ENCODE peak calls at places on chromosome X, in nine cellular contexts. One of them, this sample, is unnamed.

GRCh38 chrX:12672362-12673106 is 118.7 kb upstream of the PRPS2 start:
- DNase-seq in MV-4-11: no peak
- DNase-seq in choroid plexus epithelial cell: no peak
- DNase-seq in tibial artery: no peak
- DNase-seq in A549: no peak
- DNase-seq in heart left ventricle: no peak
- DNase-seq in NCI-H774: no peak
- DNase-seq in PC-3: no peak
- DNase-seq in substantia nigra: no peak
- DNase-seq in this sample: no peak

GRCh38 chrX:129957241-129958099 is 25.0 kb upstream of the BCORL1 start:
- DNase-seq in MV-4-11: peak; percentile 79
- DNase-seq in choroid plexus epithelial cell: peak; percentile 40
- DNase-seq in tibial artery: peak; percentile 38
- DNase-seq in A549: peak; percentile 73
- DNase-seq in heart left ventricle: peak; percentile 80
- DNase-seq in NCI-H774: peak; percentile 54
- DNase-seq in PC-3: peak; percentile 11
- DNase-seq in substantia nigra: peak; percentile 19
- DNase-seq in this sample: no peak

GRCh38 chrX:136909706-136910564 is 29.4 kb upstream of the RBMX start:
- DNase-seq in MV-4-11: peak; percentile 97
- DNase-seq in choroid plexus epithelial cell: peak; percentile 96
- DNase-seq in tibial artery: peak; percentile 92
- DNase-seq in A549: peak; percentile 92
- DNase-seq in heart left ventricle: peak; percentile 81
- DNase-seq in NCI-H774: peak; percentile 82
- DNase-seq in PC-3: peak; percentile 83
- DNase-seq in substantia nigra: peak; percentile 59
- DNase-seq in this sample: peak; percentile 30

GRCh38 chrX:13149702-13150101 is 105.3 kb upstream of the FAM9C start:
- DNase-seq in MV-4-11: no peak
- DNase-seq in choroid plexus epithelial cell: no peak
- DNase-seq in tibial artery: no peak
- DNase-seq in A549: no peak
- DNase-seq in heart left ventricle: no peak
- DNase-seq in NCI-H774: no peak
- DNase-seq in PC-3: no peak
- DNase-seq in substantia nigra: no peak
- DNase-seq in this sample: no peak

GRCh38 chrX:68833855-68834331 is 5.1 kb downstream of the EFNB1 start:
- DNase-seq in MV-4-11: no peak
- DNase-seq in choroid plexus epithelial cell: no peak
- DNase-seq in tibial artery: no peak
- DNase-seq in A549: no peak
- DNase-seq in heart left ventricle: peak; percentile 11
- DNase-seq in NCI-H774: no peak
- DNase-seq in PC-3: peak; percentile 52
- DNase-seq in substantia nigra: no peak
- DNase-seq in this sample: no peak

GRCh38 chrX:109347618-109348017 is 134.3 kb downstream of the GUCY2F start:
- DNase-seq in MV-4-11: peak; percentile 71
- DNase-seq in choroid plexus epithelial cell: peak; percentile 91
- DNase-seq in tibial artery: no peak
- DNase-seq in A549: no peak
- DNase-seq in heart left ventricle: no peak
- DNase-seq in NCI-H774: no peak
- DNase-seq in PC-3: no peak
- DNase-seq in substantia nigra: no peak
- DNase-seq in this sample: no peak

GRCh38 chrX:139945075-139945474 is 12.2 kb upstream of the ATP11C start:
- DNase-seq in MV-4-11: no peak
- DNase-seq in choroid plexus epithelial cell: no peak
- DNase-seq in tibial artery: no peak
- DNase-seq in A549: no peak
- DNase-seq in heart left ventricle: no peak
- DNase-seq in NCI-H774: no peak
- DNase-seq in PC-3: no peak
- DNase-seq in substantia nigra: no peak
- DNase-seq in this sample: no peak

GRCh38 chrX:41050359-41050758 is 34.9 kb upstream of the USP9X start:
- DNase-seq in MV-4-11: no peak
- DNase-seq in choroid plexus epithelial cell: no peak
- DNase-seq in tibial artery: no peak
- DNase-seq in A549: no peak
- DNase-seq in heart left ventricle: no peak
- DNase-seq in NCI-H774: no peak
- DNase-seq in PC-3: no peak
- DNase-seq in substantia nigra: no peak
- DNase-seq in this sample: no peak

GRCh38 chrX:18422886-18423285 is 2.5 kb upstream of the CDKL5 start:
- DNase-seq in MV-4-11: no peak
- DNase-seq in choroid plexus epithelial cell: peak; percentile 23
- DNase-seq in tibial artery: no peak
- DNase-seq in A549: no peak
- DNase-seq in heart left ventricle: no peak
- DNase-seq in NCI-H774: no peak
- DNase-seq in PC-3: no peak
- DNase-seq in substantia nigra: no peak
- DNase-seq in this sample: no peak

GRCh38 chrX:108270739-108271396 is 167.4 kb downstream of the COL4A6 start:
- DNase-seq in MV-4-11: peak; percentile 37
- DNase-seq in choroid plexus epithelial cell: peak; percentile 14
- DNase-seq in tibial artery: no peak
- DNase-seq in A549: no peak
- DNase-seq in heart left ventricle: no peak
- DNase-seq in NCI-H774: no peak
- DNase-seq in PC-3: no peak
- DNase-seq in substantia nigra: no peak
- DNase-seq in this sample: no peak

GRCh38 chrX:77597090-77597489 is 149.9 kb downstream of the FGF16 start:
- DNase-seq in MV-4-11: no peak
- DNase-seq in choroid plexus epithelial cell: peak; percentile 59
- DNase-seq in tibial artery: no peak
- DNase-seq in A549: peak; percentile 16
- DNase-seq in heart left ventricle: no peak
- DNase-seq in NCI-H774: no peak
- DNase-seq in PC-3: peak; percentile 43
- DNase-seq in substantia nigra: no peak
- DNase-seq in this sample: no peak

GRCh38 chrX:154596290-154596929 is 11.5 kb downstream of the CTAG1A start:
- DNase-seq in MV-4-11: peak; percentile 74
- DNase-seq in choroid plexus epithelial cell: peak; percentile 55
- DNase-seq in tibial artery: no peak
- DNase-seq in A549: no peak
- DNase-seq in heart left ventricle: no peak
- DNase-seq in NCI-H774: no peak
- DNase-seq in PC-3: peak; percentile 94
- DNase-seq in substantia nigra: no peak
- DNase-seq in this sample: no peak

GRCh38 chrX:1529756-1530155 is 7.2 kb downstream of the P2RY8 start:
- DNase-seq in MV-4-11: no peak
- DNase-seq in choroid plexus epithelial cell: no peak
- DNase-seq in tibial artery: no peak
- DNase-seq in A549: no peak
- DNase-seq in heart left ventricle: no peak
- DNase-seq in NCI-H774: no peak
- DNase-seq in PC-3: no peak
- DNase-seq in substantia nigra: no peak
- DNase-seq in this sample: no peak

GRCh38 chrX:9913041-9913440 is 54.1 kb upstream of the CLDN34 start:
- DNase-seq in MV-4-11: no peak
- DNase-seq in choroid plexus epithelial cell: peak; percentile 43
- DNase-seq in tibial artery: no peak
- DNase-seq in A549: no peak
- DNase-seq in heart left ventricle: no peak
- DNase-seq in NCI-H774: no peak
- DNase-seq in PC-3: peak; percentile 77
- DNase-seq in substantia nigra: no peak
- DNase-seq in this sample: no peak

This sample was measured in stimulated activated CD8-positive, alpha-beta memory T cell treated with anti-CD3 and anti-CD28 coated beads, Interleukin-15, amount 100 ng/mL, for 1 hour.